ENCODE peak calls at places on chromosomes 7 and 10, in four cellular contexts. W is neural progenitor cell, B is GM23338, Z is astrocyte. Q is an unnamed sample.

GRCh38 chr10:34045571-34046190 is 711.2 kb upstream of the NRP1 start:
- DNase-seq in B (no peak), W (no peak), Z (peak), Q (no peak)

GRCh38 chr7:94602181-94602580 is 53.8 kb downstream of the SGCE start:
- DNase-seq in B (no peak), Z (no peak), W (no peak), Q (no peak)

GRCh38 chr7:139482662-139483466 is 609 bp downstream of the KLRG2 start:
- DNase-seq in B (peak), Z (no peak), W (peak), Q (no peak)

GRCh38 chr7:22361795-22362194 is 4.8 kb upstream of the RAPGEF5 start:
- DNase-seq in W (no peak), Z (no peak), B (no peak), Q (no peak)

GRCh38 chr7:140230862-140231778 is 54.3 kb upstream of the KDM7A start:
- DNase-seq in Z (no peak), B (peak), W (peak), Q (no peak)

GRCh38 chr10:19629559-19629958 is 186.7 kb upstream of the PLXDC2 start:
- DNase-seq in Z (peak), W (peak), B (peak), Q (no peak)

GRCh38 chr10:119500796-119501195 is 41.7 kb downstream of the RGS10 start:
- DNase-seq in W (no peak), B (no peak), Z (no peak), Q (peak)

GRCh38 chr7:412731-413356 is 106.8 kb downstream of the PDGFA start:
- DNase-seq in B (no peak), Z (no peak), W (no peak), Q (no peak)

GRCh38 chr10:5565671-5566581 is 41.2 kb downstream of the CALML3 start:
- DNase-seq in B (no peak), Z (peak), W (no peak), Q (no peak)

GRCh38 chr10:43960477-43960876 is 311.8 kb upstream of the ZNF32 start:
- DNase-seq in Z (no peak), W (no peak), B (no peak), Q (no peak)

GRCh38 chr7:122886357-122887081 is at the start of gene CADPS2:
- DNase-seq in W (peak), B (peak), Z (peak), Q (no peak)

GRCh38 chr7:131363719-131364118 is 36.0 kb downstream of the MKLN1 start:
- DNase-seq in B (no peak), Z (no peak), W (no peak), Q (no peak)

GRCh38 chr7:19117081-19117869 is at the start of gene TWIST1:
- DNase-seq in Z (peak), B (peak), W (peak), Q (no peak)

GRCh38 chr7:150945853-150946825 is 32.0 kb downstream of the KCNH2 start:
- DNase-seq in Z (peak), W (no peak), B (no peak), Q (no peak)

GRCh38 chr7:133361806-133362205 is 108.9 kb downstream of the EXOC4 start:
- DNase-seq in Z (no peak), B (no peak), W (no peak), Q (no peak)

GRCh38 chr10:124464028-124464751 is 2.6 kb downstream of the LHPP start:
- DNase-seq in Z (no peak), W (no peak), B (no peak), Q (no peak)

GRCh38 chr7:84686373-84686772 is 491.8 kb upstream of the SEMA3A start:
- DNase-seq in W (no peak), Z (peak), B (no peak), Q (no peak)

GRCh38 chr10:127254276-127254675 is 57.9 kb upstream of the INSYN2A start:
- DNase-seq in Z (no peak), B (no peak), W (no peak), Q (no peak)

GRCh38 chr7:508461-509170 is 11.0 kb downstream of the PDGFA start:
- DNase-seq in W (no peak), B (no peak), Z (no peak), Q (no peak)

GRCh38 chr7:130781346-130781745 is 47.3 kb upstream of the KLF14 start:
- DNase-seq in W (no peak), B (peak), Z (no peak), Q (no peak)

GRCh38 chr10:76086571-76087260 is 655.3 kb downstream of the LRMDA start:
- DNase-seq in B (peak), Z (peak), W (peak), Q (no peak)

GRCh38 chr10:37856881-37857286 is 526 bp downstream of the ZNF248 start:
- DNase-seq in W (no peak), Z (no peak), B (peak), Q (peak)

GRCh38 chr10:6239213-6239991 is 36.7 kb downstream of the PFKFB3 start:
- DNase-seq in Z (peak), W (no peak), B (no peak), Q (peak)

GRCh38 chr10:9166770-9167169 is 1112.3 kb downstream of the GATA3 start:
- DNase-seq in B (no peak), W (no peak), Z (no peak), Q (no peak)

GRCh38 chr10:26861326-26861998 is 704 bp upstream of the ABI1 start:
- DNase-seq in W (no peak), Z (no peak), B (no peak), Q (no peak)

GRCh38 chr10:26859241-26860025 is 1.3 kb downstream of the ABI1 start:
- DNase-seq in W (peak), Z (no peak), B (no peak), Q (no peak)

GRCh38 chr10:26860542-26861325 is at the start of gene ABI1:
- DNase-seq in Z (peak), W (peak), B (peak), Q (peak)

GRCh38 chr10:26860026-26860541 is 674 bp downstream of the ABI1 start:
- DNase-seq in Z (peak), W (peak), B (peak), Q (peak)

DNA sequence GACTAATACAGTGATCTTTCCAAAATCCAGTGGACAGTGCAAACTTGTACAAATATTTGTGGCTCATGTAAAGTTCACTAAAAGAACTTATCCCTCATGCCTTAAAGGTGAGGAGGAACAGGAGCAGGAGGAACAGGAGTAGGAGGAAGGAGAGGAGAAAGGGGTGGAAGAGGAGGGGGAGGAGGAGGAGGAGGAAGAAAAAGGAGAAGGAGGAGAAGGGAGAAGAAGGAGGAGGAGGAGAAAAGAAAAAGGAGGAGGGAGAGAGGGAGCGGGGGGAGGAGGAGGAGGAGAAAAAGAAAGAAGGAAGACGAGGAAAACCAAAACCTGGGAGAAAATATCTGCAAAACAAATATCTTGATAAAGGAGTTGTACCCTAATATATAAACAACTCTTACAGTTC is 2.9 kb upstream of the ABI1 start:
- DNase-seq in Z (no peak), W (no peak), B (no peak), Q (no peak)
- H2AFZ ChIP-seq in Z (no peak), W (no peak), B (no peak), Q (no peak)

DNA sequence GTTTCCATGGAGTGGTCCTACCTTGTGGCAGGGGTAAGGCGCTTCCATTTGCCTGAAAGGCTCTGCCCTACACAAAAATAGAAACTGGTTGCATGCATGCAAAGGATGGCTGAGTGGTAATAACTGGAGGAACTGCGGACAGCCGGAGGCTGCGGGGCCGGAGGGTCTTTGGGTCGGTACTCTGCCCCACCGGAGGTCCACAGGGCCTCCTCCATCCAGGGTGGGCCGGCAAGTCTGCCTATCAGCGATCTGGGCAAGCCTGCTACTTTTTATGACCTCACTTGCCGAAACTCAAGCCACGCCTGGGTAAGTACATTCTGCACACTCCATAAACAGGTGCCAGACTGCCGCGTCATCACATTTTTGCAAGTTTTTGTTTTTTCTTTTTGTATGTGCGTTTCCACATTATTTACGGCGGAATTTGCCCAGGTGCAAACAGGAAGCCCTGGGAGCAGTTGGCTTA is 30.0 kb downstream of the TACC2 start:
- DNase-seq in B (no peak), Z (no peak), W (no peak), Q (no peak)
- H3K27ac ChIP-seq in B (no peak), Z (no peak), W (peak), Q (no peak)

DNA sequence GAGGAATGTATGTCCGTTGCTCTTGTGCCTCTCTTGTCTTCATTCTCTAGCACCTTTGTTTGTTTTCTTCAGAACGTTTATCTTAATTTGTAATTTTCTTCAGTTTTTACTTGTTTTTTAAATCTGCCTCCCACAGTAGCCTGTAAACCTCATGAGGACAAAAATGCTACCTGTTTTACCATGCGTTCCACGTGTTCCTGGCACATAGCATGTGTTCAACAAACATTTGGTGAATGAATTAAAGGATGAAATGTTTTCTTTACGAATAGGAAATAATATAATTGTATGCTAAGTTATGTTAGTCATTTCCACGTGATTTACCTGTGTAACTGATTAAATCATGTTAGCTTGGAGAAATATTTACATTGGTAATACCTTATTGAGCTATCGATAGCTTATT is 2.2 kb downstream of the RBM33 start:
- DNase-seq in B (no peak), Z (no peak), W (no peak), Q (no peak)
- H3K4me3 ChIP-seq in B (peak), Z (peak), W (peak), Q (peak)

GRCh38 chr7:134690016-134690415 is 43.4 kb downstream of the BPGM start:
- DNase-seq in Z (peak), B (no peak), W (no peak), Q (no peak)
- H2AFZ ChIP-seq in Z (no peak), B (no peak), W (no peak), Q (no peak)